ENCODE peak calls at places on chromosomes 12 and 14, in five cellular contexts. W, Q, Z, O and K are unnamed samples.

GRCh38 chr14:75513911-75514672 is 8.2 kb upstream of the BATF start:
- ATAC-seq in W (peak; percentile 35), Q (no peak), Z (no peak), O (no peak), K (no peak)

GRCh38 chr14:93682459-93682858 is 105.8 kb downstream of the PRIMA1 start:
- ATAC-seq in W (no peak), Q (no peak), Z (no peak), O (no peak), K (no peak)

GRCh38 chr12:15904378-15904920 is 6.7 kb upstream of the DERA start:
- ATAC-seq in W (no peak), Q (peak; percentile 64), Z (no peak), O (no peak), K (peak; percentile 57)

GRCh38 chr14:32985881-32986280 is 47.2 kb downstream of the NPAS3 start:
- ATAC-seq in W (peak; percentile 76), Q (peak; percentile 92), Z (no peak), O (no peak), K (peak; percentile 53)

GRCh38 chr12:124279846-124280360 is 15.0 kb upstream of the RFLNA start:
- ATAC-seq in W (peak; percentile 41), Q (no peak), Z (peak; percentile 33), O (no peak), K (no peak)

GRCh38 chr14:31138301-31138700 is 69.3 kb downstream of the HECTD1 start:
- ATAC-seq in W (no peak), Q (no peak), Z (no peak), O (no peak), K (no peak)

GRCh38 chr12:53180270-53180930 is at the start of the genes CSAD and ZNF740:
- ATAC-seq in W (peak; percentile 99), Q (peak; percentile 100), Z (peak; percentile 96), O (peak; percentile 99), K (peak; percentile 99)

GRCh38 chr14:59310644-59311043 is 122.2 kb downstream of the DAAM1 start:
- ATAC-seq in W (no peak), Q (no peak), Z (no peak), O (no peak), K (no peak)

GRCh38 chr14:81436296-81437138 is 36.4 kb upstream of the STON2 start:
- ATAC-seq in W (peak; percentile 98), Q (peak; percentile 97), Z (peak; percentile 93), O (peak; percentile 94), K (peak; percentile 96)